ENCODE peak calls at places on chromosomes 3 and 15, in four cellular contexts. V, F, L and X are unnamed samples.

GRCh38 chr3:25830373-25831305 is 40.7 kb downstream of the OXSM start:
- DNase-seq in V (no peak), F (no peak), L (no peak), X (no peak)

GRCh38 chr3:15726043-15726442 is 71.7 kb downstream of the ANKRD28 start:
- DNase-seq in V (no peak), F (no peak), L (no peak), X (no peak)

GRCh38 chr15:77860101-77860691 is 217.3 kb downstream of the TBC1D2B start:
- DNase-seq in V (no peak), F (no peak), L (no peak), X (no peak)

GRCh38 chr3:27319847-27320526 is 49.2 kb downstream of the NEK10 start:
- DNase-seq in V (no peak), F (no peak), L (no peak), X (no peak)

GRCh38 chr15:57769266-57769665 is 62.8 kb downstream of the POLR2M start:
- DNase-seq in V (no peak), F (no peak), L (no peak), X (no peak)

GRCh38 chr3:142930510-142930909 is 33.0 kb downstream of the PAQR9 start:
- DNase-seq in V (no peak), F (no peak), L (no peak), X (no peak)

GRCh38 chr15:68543546-68544008 is 35.2 kb upstream of the CORO2B start:
- DNase-seq in V (no peak), F (no peak), L (no peak), X (no peak)

GRCh38 chr3:47347217-47347801 is 33.5 kb upstream of the PTPN23 start:
- DNase-seq in V (no peak), F (no peak), L (no peak), X (no peak)

GRCh38 chr3:187994221-187995085 is 159.5 kb upstream of the LPP start:
- DNase-seq in V (no peak), F (no peak), L (no peak), X (no peak)